ENCODE peak calls at places on chromosomes 11 and 22, in six cellular contexts. F, D, P, B, H and I are unnamed samples.

GRCh38 chr11:2298795-2299747 is 2.6 kb downstream of the C11orf21 start:
- DNase-seq in H (peak), B (peak), P (peak), F (no peak), D (no peak), I (peak)

GRCh38 chr11:22539851-22540376 is 85.7 kb downstream of the FANCF start:
- DNase-seq in F (peak), B (peak), P (peak), D (no peak), H (peak), I (no peak)

GRCh38 chr22:47297261-47298016 is 535.0 kb downstream of the TBC1D22A start:
- DNase-seq in F (no peak), H (no peak), D (peak), B (no peak), P (no peak), I (no peak)

GRCh38 chr11:450809-451451 is 851 bp downstream of the PTDSS2 start:
- DNase-seq in B (peak), P (peak), H (peak), F (peak), D (peak), I (peak)

GRCh38 chr22:22035203-22035602 is 52.6 kb upstream of the TOP3B start:
- DNase-seq in F (no peak), D (no peak), H (no peak), B (no peak), P (no peak), I (no peak)

GRCh38 chr11:75508051-75508561 is 17.6 kb downstream of the GDPD5 start:
- DNase-seq in H (no peak), F (no peak), D (no peak), P (no peak), B (no peak), I (no peak)

GRCh38 chr11:120055646-120056045 is 82.3 kb downstream of the TRIM29 start:
- DNase-seq in D (no peak), F (peak), B (peak), P (peak), H (no peak), I (no peak)

GRCh38 chr11:104967493-104968364 is 645 bp downstream of the CASP4 start:
- DNase-seq in D (no peak), H (no peak), B (peak), F (no peak), P (no peak), I (no peak)

GRCh38 chr11:93054881-93055280 is 85.4 kb downstream of the MTNR1B start:
- DNase-seq in P (no peak), D (no peak), H (no peak), F (peak), B (peak), I (no peak)

GRCh38 chr11:3095712-3096361 is 38.6 kb upstream of the CARS1 start:
- DNase-seq in B (peak), H (no peak), P (no peak), D (peak), F (peak), I (peak)

GRCh38 chr22:27270818-27271510 is 530.6 kb downstream of the MN1 start:
- DNase-seq in H (no peak), P (peak), F (peak), D (no peak), B (no peak), I (no peak)

GRCh38 chr11:57798905-57799559 is 37.4 kb downstream of the CTNND1 start:
- DNase-seq in F (peak), D (peak), H (peak), P (no peak), B (peak), I (no peak)

GRCh38 chr11:1087961-1088926 is 13.6 kb downstream of the MUC2 start:
- DNase-seq in B (no peak), D (no peak), P (no peak), H (no peak), F (no peak), I (peak)

GRCh38 chr11:2990617-2991476 is 1.3 kb downstream of the NAP1L4 start:
- DNase-seq in H (peak), P (peak), D (no peak), F (peak), B (peak), I (no peak)

GRCh38 chr11:131503017-131503416 is 132.6 kb downstream of the NTM start:
- DNase-seq in F (no peak), D (no peak), B (no peak), H (no peak), P (no peak), I (no peak)

GRCh38 chr22:40463727-40464126 is 93.3 kb downstream of the SGSM3 start:
- DNase-seq in P (no peak), B (no peak), F (no peak), D (no peak), H (no peak), I (no peak)

GRCh38 chr11:9274499-9275228 is 9.5 kb upstream of the DENND5A start:
- DNase-seq in H (no peak), F (no peak), D (no peak), B (no peak), P (no peak), I (no peak)

GRCh38 chr11:19938866-19939265 is 221.4 kb downstream of the DBX1 start:
- DNase-seq in D (no peak), H (no peak), P (no peak), F (no peak), B (peak), I (no peak)

GRCh38 chr22:30882181-30882771 is 86.3 kb downstream of the MORC2 start:
- DNase-seq in D (no peak), H (no peak), P (no peak), B (no peak), F (no peak), I (no peak)

GRCh38 chr22:42868751-42869251 is 11.7 kb upstream of the ARFGAP3 start:
- DNase-seq in F (peak), B (no peak), H (no peak), D (peak), P (no peak), I (peak)

GRCh38 chr11:121469910-121470309 is 17.1 kb upstream of the SORL1-AS1 start:
- DNase-seq in D (no peak), P (no peak), H (no peak), F (no peak), B (no peak), I (no peak)

GRCh38 chr11:11520231-11521015 is 101.4 kb downstream of the GALNT18 start:
- DNase-seq in H (no peak), B (peak), P (no peak), F (no peak), D (no peak), I (no peak)

GRCh38 chr11:65493367-65494176 is 5.3 kb upstream of the MALAT1 start:
- DNase-seq in H (peak), F (peak), B (peak), P (no peak), D (peak), I (peak)

GRCh38 chr11:27965559-27965958 is 142.4 kb downstream of the KIF18A start:
- DNase-seq in D (no peak), B (no peak), F (no peak), P (no peak), H (peak), I (no peak)

GRCh38 chr11:130652671-130653335 is 204.4 kb downstream of the ADAMTS15 start:
- DNase-seq in P (no peak), H (no peak), B (no peak), F (peak), D (peak), I (peak)

GRCh38 chr11:119204066-119204465 is 2.1 kb upstream of the CBL start:
- DNase-seq in H (no peak), F (no peak), B (no peak), P (no peak), D (no peak), I (no peak)

GRCh38 chr11:1074244-1075221 is at the start of gene MUC2:
- DNase-seq in D (peak), B (no peak), P (no peak), H (no peak), F (no peak), I (peak)

GRCh38 chr11:65429069-65429681 is 6.6 kb downstream of the NEAT1 start:
- DNase-seq in P (no peak), D (peak), F (peak), H (no peak), B (peak), I (no peak)

GRCh38 chr11:12235945-12236743 is 125.8 kb downstream of the MICAL2 start:
- DNase-seq in F (peak), D (peak), H (peak), B (peak), P (peak), I (no peak)

GRCh38 chr11:128757235-128757711 is 63.4 kb downstream of the FLI1 start:
- DNase-seq in B (peak), H (no peak), P (no peak), D (peak), F (peak), I (no peak)

GRCh38 chr11:31810779-31811647 is at the start of gene PAX6:
- DNase-seq in H (peak), B (peak), D (no peak), F (peak), P (peak), I (no peak)

DNA sequence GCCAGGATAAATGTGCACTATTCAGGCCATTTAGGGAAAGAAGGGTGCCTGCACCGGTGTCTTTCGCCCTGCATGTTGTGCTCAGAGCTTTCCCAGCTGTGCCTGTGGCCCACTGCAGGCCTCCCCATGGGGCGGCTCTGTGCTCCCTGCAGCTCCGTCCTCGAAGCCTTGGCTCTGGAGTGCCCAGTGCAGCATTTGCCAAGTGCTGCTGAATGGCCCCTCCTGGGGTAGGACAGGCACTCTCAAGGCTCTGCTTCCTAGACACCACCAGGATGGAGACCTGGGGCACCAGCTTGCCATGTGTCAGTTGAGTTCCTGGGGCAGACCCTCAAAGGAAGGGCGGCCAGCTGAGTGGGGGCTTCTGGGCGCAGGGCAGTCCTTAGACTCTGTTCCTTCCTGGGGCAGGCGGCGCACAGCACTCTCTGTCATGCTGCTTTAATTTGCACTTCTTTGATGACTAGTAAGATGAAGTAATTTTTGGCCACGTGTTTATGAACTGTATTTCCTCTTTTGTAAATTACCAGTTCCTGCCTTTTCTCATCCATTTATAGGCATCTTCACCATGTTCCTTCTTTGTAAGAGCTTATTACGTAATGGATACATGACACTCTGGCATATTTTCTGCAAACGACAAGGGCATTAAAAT is 32.1 kb upstream of the GNB1L start:
- DNase-seq in B (peak), P (no peak), D (no peak), H (no peak), F (peak), I (peak)
- H3K4me3 ChIP-seq in B (no peak), P (no peak), D (no peak), H (no peak), F (no peak), I (no peak)

GRCh38 chr11:8266246-8267241 is 2.9 kb upstream of the LMO1 start:
- DNase-seq in D (no peak), F (no peak), H (no peak), B (no peak), P (no peak), I (no peak)

GRCh38 chr11:8267280-8267679 is 3.6 kb upstream of the LMO1 start:
- DNase-seq in B (no peak), H (no peak), F (no peak), P (no peak), D (no peak), I (no peak)

GRCh38 chr11:8268530-8269461 is 5.1 kb upstream of the LMO1 start:
- DNase-seq in F (peak), D (no peak), P (peak), B (no peak), H (no peak), I (no peak)

GRCh38 chr11:8269636-8270035 is 6.0 kb upstream of the LMO1 start:
- DNase-seq in P (no peak), F (no peak), H (no peak), D (no peak), B (no peak), I (no peak)

DNA sequence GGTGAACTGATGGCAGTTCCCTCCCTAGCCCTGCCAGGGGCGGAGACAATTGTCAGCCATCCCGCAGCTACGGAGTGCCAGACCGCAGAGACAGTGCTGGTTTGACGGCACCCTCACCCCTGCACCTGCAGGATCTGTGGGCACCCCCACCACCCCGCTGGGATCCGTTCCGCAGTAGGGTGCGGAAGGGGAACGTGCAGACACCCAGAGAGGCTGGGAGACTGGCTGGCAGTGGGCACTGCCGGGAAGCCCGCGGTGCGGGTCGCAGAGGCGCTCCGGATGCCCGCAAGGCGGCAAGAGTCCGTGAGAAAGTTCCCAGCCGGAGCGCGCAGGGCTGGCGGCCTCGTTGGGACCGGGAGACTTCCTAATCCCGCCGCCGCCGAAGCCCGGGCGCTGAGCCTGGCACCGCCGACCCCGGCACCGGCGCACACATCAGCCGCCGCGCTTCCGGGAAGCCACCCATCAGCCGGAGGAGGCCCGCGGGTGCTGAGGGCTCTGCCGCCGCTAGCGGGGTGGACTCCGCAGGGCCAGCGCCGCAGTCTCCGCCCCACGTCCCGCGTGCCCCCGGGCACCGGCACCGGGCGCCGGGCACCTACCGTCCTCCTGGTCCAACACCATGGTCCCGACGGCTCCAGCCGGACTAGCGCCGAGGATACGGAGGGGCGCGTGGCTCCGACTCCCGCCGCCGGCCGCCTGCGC is 4.3 kb upstream of the LMO1 start:
- DNase-seq in D (no peak), F (peak), P (peak), B (no peak), H (no peak), I (no peak)
- H3K4me3 ChIP-seq in D (peak), F (no peak), P (peak), B (peak), H (no peak), I (peak)

GRCh38 chr22:32698926-32699619 is 102.4 kb upstream of the TIMP3 start:
- DNase-seq in H (no peak), D (peak), P (no peak), B (no peak), F (no peak), I (peak)

GRCh38 chr22:32693102-32693501 is 108.4 kb upstream of the TIMP3 start:
- DNase-seq in B (peak), H (no peak), P (no peak), D (no peak), F (peak), I (no peak)

GRCh38 chr22:32697331-32697995 is 104.0 kb upstream of the TIMP3 start:
- DNase-seq in B (peak), H (no peak), P (no peak), F (no peak), D (no peak), I (no peak)

GRCh38 chr22:32695451-32695891 is 106.0 kb upstream of the TIMP3 start:
- DNase-seq in F (peak), P (no peak), H (peak), D (no peak), B (peak), I (no peak)

DNA sequence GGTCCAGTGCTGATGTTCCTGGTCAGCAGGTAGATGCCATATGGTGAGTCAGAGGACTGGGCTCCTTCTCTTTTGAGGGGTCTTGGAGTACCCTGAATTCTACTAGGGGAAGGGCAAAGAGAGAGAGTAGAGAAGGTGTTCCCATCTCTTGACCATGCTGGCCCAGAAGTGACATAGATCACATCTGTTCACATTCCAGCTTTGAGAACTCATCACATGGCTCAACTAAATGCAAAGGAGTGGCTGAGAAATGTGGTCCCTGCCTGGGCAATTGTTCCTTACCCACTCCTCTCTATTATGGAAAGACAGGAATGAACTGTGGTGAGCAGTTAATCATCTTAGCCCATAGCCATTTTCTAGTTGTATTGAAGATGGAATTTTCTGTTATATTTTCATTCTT is 105.4 kb upstream of the TIMP3 start:
- DNase-seq in B (no peak), P (no peak), D (no peak), H (no peak), F (no peak), I (no peak)
- H3K4me3 ChIP-seq in B (no peak), P (no peak), D (no peak), H (no peak), F (no peak), I (no peak)

DNA sequence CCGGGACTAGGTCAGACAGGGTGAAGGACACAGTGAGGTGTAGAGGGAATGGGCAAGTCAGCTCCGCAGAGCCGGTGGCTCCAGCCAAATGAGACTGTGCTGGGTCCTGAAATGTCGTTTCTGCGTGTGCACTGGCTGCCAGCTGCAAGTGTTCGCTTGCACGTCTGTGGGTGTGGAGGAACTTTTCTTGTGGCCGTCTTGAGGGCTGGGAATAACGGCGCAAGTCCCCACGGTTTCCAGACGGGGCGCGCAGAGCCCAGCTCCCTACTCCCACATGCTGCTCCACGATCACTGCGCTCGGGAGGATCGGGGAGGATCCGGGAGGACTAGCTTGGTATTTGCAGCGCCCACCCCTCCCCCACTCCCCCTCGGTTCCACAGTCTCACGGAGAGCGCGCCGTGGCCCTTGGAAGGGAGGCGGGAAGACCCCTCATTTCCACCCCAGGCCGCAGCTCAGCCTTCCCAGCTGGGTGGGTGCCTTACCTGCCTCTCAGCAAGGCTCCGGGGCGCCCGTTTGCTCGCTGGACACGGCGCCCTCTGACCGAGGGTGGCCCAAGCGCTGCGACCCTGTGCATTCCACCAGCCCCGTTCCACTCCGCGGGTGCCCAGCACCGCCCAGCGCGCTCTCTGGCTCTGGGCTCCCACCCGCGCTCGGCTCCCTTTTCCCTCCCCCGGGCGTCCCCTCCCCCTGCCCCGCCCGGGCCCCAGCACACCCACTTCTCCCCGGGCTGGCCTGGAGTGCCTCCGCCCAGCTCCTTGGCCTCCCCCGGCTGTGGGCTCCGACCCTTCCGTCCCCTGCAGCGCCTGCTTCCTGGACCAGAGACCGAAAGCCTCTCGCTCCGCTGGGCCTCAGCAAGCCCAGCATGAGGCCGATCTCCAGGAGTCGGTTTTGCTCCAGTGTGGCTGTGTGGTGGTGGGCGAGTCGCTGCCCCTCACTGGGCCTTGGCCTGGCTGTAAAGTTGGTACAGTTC is at the start of gene KCNE3:
- DNase-seq in P (no peak), D (peak), F (peak), H (peak), B (no peak), I (peak)
- H3K4me3 ChIP-seq in P (peak), D (peak), F (no peak), H (peak), B (peak), I (peak)

DNA sequence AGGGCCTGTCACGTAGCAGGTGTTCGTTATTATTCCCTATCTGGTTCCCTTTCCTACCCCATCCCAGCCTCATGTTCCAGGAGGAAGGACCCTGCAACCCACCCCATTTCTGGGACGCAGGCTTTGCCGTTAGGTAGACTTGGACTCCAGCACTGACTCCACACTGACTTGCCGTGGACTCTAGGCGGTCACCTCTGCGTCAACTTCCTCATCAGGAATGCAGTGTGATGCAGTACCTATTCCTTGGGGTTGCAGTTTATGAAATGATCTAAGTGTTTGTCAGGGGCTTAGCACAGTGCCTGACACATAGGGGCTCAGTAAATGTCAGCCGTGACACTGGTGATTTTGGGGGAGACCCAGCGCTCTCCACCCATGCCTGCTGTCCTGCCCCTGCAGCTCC is 16.8 kb downstream of the DGKZ start:
- DNase-seq in H (no peak), P (no peak), D (no peak), B (no peak), F (no peak), I (no peak)
- H3K4me3 ChIP-seq in H (no peak), P (no peak), D (no peak), B (no peak), F (no peak), I (peak)

GRCh38 chr22:50705219-50705691 is 32.6 kb downstream of the SHANK3 start:
- DNase-seq in H (no peak), D (no peak), F (peak), P (peak), B (no peak), I (no peak)
- H3K4me3 ChIP-seq in H (no peak), D (no peak), F (no peak), P (peak), B (no peak), I (no peak)